ENCODE peak calls at places on chromosome 3, in four cellular contexts. Q is WTC11, M is psoas muscle, K is omental fat pad. P is an unnamed sample.

GRCh38 chr3:8494332-8494731 is 7.3 kb upstream of the LMCD1 start:
- DNase-seq in Q (no peak), K (no peak), M (no peak), P (no peak)

GRCh38 chr3:23548706-23549105 is 257.0 kb upstream of the UBE2E1 start:
- DNase-seq in Q (no peak), K (no peak), M (no peak), P (no peak)

GRCh38 chr3:176087066-176087697 is 1110.1 kb downstream of the TBL1XR1 start:
- DNase-seq in M (no peak), K (no peak), Q (no peak), P (no peak)

GRCh38 chr3:58572634-58573230 is 4.5 kb downstream of the FAM107A start:
- DNase-seq in M (no peak), K (no peak), Q (no peak), P (no peak)

GRCh38 chr3:12898290-12898979 is 57.1 kb upstream of the RPL32 start:
- DNase-seq in M (peak; percentile 1), K (no peak), Q (no peak), P (peak; percentile 38)

GRCh38 chr3:57006949-57007419 is 53.5 kb upstream of the SPATA12 start:
- DNase-seq in M (no peak), Q (peak; percentile 60), K (no peak), P (no peak)

GRCh38 chr3:101574388-101575156 is 592 bp downstream of the PCNP start:
- DNase-seq in K (no peak), Q (peak; percentile 39), M (peak; percentile 61), P (no peak)

GRCh38 chr3:41638381-41638780 is 323.5 kb downstream of the ULK4 start:
- DNase-seq in K (no peak), M (no peak), Q (no peak), P (no peak)

GRCh38 chr3:98613616-98614015 is 20.2 kb upstream of the CPOX start:
- DNase-seq in Q (no peak), M (no peak), K (no peak), P (no peak)

GRCh38 chr3:30356901-30357753 is 249.3 kb upstream of the TGFBR2 start:
- DNase-seq in M (no peak), K (no peak), Q (no peak), P (no peak)

GRCh38 chr3:69306239-69307185 is 79.4 kb downstream of the FRMD4B start:
- DNase-seq in M (peak; percentile 68), Q (peak; percentile 64), K (no peak), P (peak; percentile 59)

GRCh38 chr3:50264964-50265485 is 3.9 kb upstream of the SEMA3B start:
- DNase-seq in K (no peak), M (no peak), Q (no peak), P (no peak)

GRCh38 chr3:71201939-71202338 is 381.6 kb downstream of the FOXP1 start:
- DNase-seq in Q (no peak), M (peak; percentile 57), K (no peak), P (no peak)

GRCh38 chr3:188796122-188796631 is 375.6 kb upstream of the TPRG1 start:
- DNase-seq in Q (no peak), M (no peak), K (no peak), P (no peak)

GRCh38 chr3:86814321-86814720 is 176.6 kb downstream of the VGLL3 start:
- DNase-seq in M (no peak), K (no peak), Q (no peak), P (no peak)

GRCh38 chr3:160564949-160565441 is 376 bp downstream of the KPNA4 start:
- DNase-seq in Q (peak; percentile 66), K (no peak), M (peak; percentile 74), P (peak; percentile 74)

GRCh38 chr3:10992946-10993728 is 589 bp downstream of the SLC6A1 start:
- DNase-seq in Q (peak; percentile 22), K (no peak), M (no peak), P (no peak)

GRCh38 chr3:107574650-107575049 is 51.9 kb downstream of the BBX start:
- DNase-seq in K (no peak), Q (no peak), M (no peak), P (no peak)

GRCh38 chr3:11187678-11188077 is 33.4 kb downstream of the HRH1 start:
- DNase-seq in K (no peak), Q (no peak), M (no peak), P (no peak)

GRCh38 chr3:69079269-69080159 is 651 bp downstream of the UBA3 start:
- DNase-seq in M (peak; percentile 25), Q (peak; percentile 21), K (no peak), P (peak; percentile 57)

GRCh38 chr3:7638103-7638502 is 777.2 kb downstream of the GRM7 start:
- DNase-seq in Q (no peak), K (no peak), M (no peak), P (no peak)

GRCh38 chr3:27293954-27294353 is 75.2 kb downstream of the NEK10 start:
- DNase-seq in Q (no peak), K (no peak), M (no peak), P (no peak)

GRCh38 chr3:16906679-16907078 is 21.9 kb downstream of the PLCL2 start:
- DNase-seq in M (no peak), Q (no peak), K (no peak), P (no peak)

GRCh38 chr3:144444546-144444945 is 472.9 kb downstream of the DIPK2A start:
- DNase-seq in Q (no peak), K (no peak), M (no peak), P (no peak)

GRCh38 chr3:187274977-187275338 is 16.6 kb downstream of the MASP1 start:
- DNase-seq in Q (peak; percentile 77), K (no peak), M (no peak), P (peak; percentile 26)

GRCh38 chr3:192825657-192826200 is 91.9 kb downstream of the MB21D2 start:
- DNase-seq in K (no peak), Q (no peak), M (no peak), P (no peak)

GRCh38 chr3:71064976-71065763 is 518.4 kb downstream of the FOXP1 start:
- DNase-seq in Q (peak; percentile 73), M (peak; percentile 50), K (no peak), P (peak; percentile 73)

DNA sequence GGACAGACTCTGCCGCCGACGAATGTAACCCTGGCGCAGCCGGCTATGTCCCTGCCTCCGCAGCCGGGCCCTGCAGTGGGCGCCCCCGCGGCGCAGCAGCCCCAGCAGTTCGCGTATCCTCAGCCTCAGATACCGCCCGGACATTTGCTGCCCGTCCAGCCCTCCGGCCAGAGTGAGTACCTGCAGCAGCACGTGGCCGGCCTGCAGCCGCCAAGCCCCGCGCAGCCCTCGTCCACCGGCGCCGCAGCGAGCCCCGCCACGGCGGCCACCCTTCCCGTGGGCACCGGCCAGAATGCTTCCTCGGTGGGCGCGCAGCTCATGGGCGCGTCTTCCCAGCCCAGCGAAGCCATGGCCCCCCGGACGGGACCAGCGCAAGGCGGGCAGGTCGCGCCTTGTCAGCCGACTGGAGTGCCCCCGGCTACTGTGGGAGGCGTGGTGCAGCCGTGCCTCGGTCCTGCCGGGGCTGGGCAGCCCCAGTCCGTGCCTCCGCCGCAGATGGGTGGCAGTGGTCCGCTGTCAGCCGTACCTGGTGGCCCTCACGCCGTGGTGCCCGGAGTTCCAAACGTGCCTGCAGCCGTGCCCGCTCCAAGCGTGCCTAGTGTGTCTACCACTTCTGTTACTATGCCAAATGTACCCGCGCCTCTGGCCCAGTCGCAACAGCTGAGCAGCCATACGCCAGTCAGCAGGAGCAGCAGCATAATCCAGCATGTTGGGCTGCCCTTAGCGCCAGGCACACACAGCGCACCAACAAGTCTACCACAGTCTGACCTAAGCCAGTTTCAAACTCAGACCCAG is 2.4 kb downstream of the TSC22D2 start:
- DNase-seq in Q (peak; percentile 15), M (peak; percentile 39), K (peak; percentile 27), P (peak; percentile 45)
- TF ChIP-seq CTCF in Q (no peak), M (no peak), K (no peak), P (no peak)

DNA sequence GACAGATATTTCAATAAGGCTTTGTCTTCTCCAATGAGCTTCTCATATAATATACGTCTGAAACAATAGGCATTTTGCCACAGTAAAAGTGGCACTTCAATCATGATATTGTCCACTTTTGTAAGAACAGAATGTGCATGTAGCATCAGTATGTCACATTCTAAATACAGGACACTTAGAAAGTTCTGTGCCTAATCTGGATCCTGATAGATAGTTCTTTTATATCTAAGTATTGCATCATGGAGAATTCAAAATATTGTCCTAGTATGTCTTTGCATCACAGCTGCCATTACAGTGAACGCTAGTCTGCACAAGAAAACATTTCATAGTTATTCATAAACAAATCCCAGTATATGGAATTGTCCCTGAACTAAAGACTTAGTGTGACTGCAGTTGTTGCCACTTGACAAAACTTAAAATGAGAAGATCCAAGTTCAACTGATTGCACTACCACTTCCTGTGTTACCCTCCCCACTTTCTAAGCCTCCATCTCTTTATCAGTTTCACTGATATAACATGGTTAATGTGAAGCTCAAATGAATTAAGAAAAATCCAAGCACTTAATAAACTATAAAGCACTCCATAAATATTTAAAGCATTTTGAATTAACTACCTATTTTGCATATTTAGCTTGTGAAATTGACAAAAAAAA is 19.6 kb downstream of the LRRFIP2 start:
- DNase-seq in M (no peak), Q (no peak), K (no peak), P (no peak)
- TF ChIP-seq CTCF in M (no peak), Q (no peak), K (no peak), P (no peak)

GRCh38 chr3:45642731-45643152 is 46.5 kb upstream of the SACM1L start:
- DNase-seq in K (no peak), Q (no peak), M (no peak), P (no peak)

GRCh38 chr3:45644063-45644462 is 45.1 kb upstream of the SACM1L start:
- DNase-seq in K (no peak), M (no peak), Q (no peak), P (no peak)

GRCh38 chr3:45647148-45647619 is 42.0 kb upstream of the SACM1L start:
- DNase-seq in K (no peak), Q (no peak), M (no peak), P (no peak)

GRCh38 chr3:45644467-45645201 is 44.6 kb upstream of the SACM1L start:
- DNase-seq in Q (no peak), M (no peak), K (no peak), P (no peak)

GRCh38 chr3:45646051-45646585 is 43.1 kb upstream of the SACM1L start:
- DNase-seq in M (no peak), K (no peak), Q (no peak), P (no peak)
- TF ChIP-seq CTCF in M (no peak), K (no peak), Q (no peak), P (no peak)

DNA sequence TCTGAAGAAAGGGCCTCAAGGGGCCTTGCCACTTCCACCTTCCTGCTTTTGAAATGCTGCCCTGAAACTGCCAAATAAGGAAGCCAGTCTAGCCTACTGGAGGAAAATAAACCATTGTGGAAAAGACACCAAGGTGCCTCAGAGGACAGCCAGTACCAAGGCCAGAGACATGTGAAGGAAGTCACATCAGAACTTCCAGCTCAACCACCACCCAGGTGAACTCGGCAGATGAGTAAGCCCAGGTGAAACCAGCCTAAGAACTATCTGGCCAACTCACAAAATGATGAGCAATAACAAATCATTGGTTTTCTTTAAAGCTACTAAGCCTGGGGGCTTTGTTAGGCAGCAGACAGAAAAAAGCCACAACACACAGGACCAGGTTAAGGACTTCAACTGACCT is 103.0 kb downstream of the MAGI1 start:
- DNase-seq in M (no peak), K (no peak), Q (no peak), P (no peak)
- TF ChIP-seq CTCF in M (no peak), K (no peak), Q (no peak), P (no peak)

GRCh38 chr3:142576792-142577191 is 1.7 kb downstream of the ATR start:
- DNase-seq in M (no peak), K (no peak), Q (no peak), P (no peak)

GRCh38 chr3:142577701-142578308 is 728 bp downstream of the ATR start:
- DNase-seq in K (no peak), M (no peak), Q (no peak), P (no peak)

GRCh38 chr3:142574665-142575064 is 3.9 kb downstream of the ATR start:
- DNase-seq in M (no peak), Q (no peak), K (no peak), P (no peak)

GRCh38 chr3:142580061-142580423 is 1.5 kb upstream of the ATR start:
- DNase-seq in K (no peak), M (no peak), Q (no peak), P (no peak)

GRCh38 chr3:142578309-142579223 is at the start of gene ATR:
- DNase-seq in M (peak; percentile 98), Q (peak; percentile 97), K (peak; percentile 81), P (peak; percentile 97)
- TF ChIP-seq CTCF in M (no peak), Q (no peak), K (no peak), P (no peak)

P was measured in glutamatergic neuron.